ENCODE peak calls at places on chromosomes 6 and 20, in nine cellular contexts. Y is esophagus muscularis mucosa; W is stomach; G is CD4-positive, alpha-beta T cell; J is BE2C; Q is HL-60; M is psoas muscle; S is foreskin fibroblast; A is mammary epithelial cell. H is an unnamed sample.

GRCh38 chr6:52983159-52983848 is 11.8 kb downstream of the GSTA4 start:
- DNase-seq in Y (no peak), W (no peak), G (no peak), J (no peak), Q (no peak), M (no peak), S (no peak), A (no peak), H (no peak)

GRCh38 chr6:133726188-133726587 is 162.7 kb upstream of the TCF21 start:
- DNase-seq in Y (no peak), W (no peak), G (no peak), J (no peak), Q (no peak), M (no peak), S (no peak), A (no peak), H (no peak)

GRCh38 chr6:116535109-116535508 is 10.4 kb downstream of the TRAPPC3L start:
- DNase-seq in Y (no peak), W (no peak), G (no peak), J (no peak), Q (no peak), M (no peak), S (no peak), A (peak), H (no peak)

GRCh38 chr6:135531954-135532490 is 34.5 kb upstream of the AHI1 start:
- DNase-seq in Y (no peak), W (no peak), G (no peak), J (no peak), Q (no peak), M (no peak), S (no peak), A (no peak), H (no peak)

GRCh38 chr6:45892696-45893095 is 123.0 kb downstream of the CLIC5 start:
- DNase-seq in Y (no peak), W (no peak), G (no peak), J (no peak), Q (no peak), M (no peak), S (no peak), A (no peak), H (no peak)

GRCh38 chr20:17735959-17736621 is 36.3 kb downstream of the BANF2 start:
- DNase-seq in Y (no peak), W (no peak), G (no peak), J (no peak), Q (no peak), M (no peak), S (peak), A (no peak), H (no peak)

GRCh38 chr6:41565701-41566100 is 19.5 kb downstream of the FOXP4 start:
- DNase-seq in Y (no peak), W (no peak), G (no peak), J (no peak), Q (no peak), M (no peak), S (no peak), A (no peak), H (no peak)

GRCh38 chr6:30357678-30358339 is 12.9 kb downstream of the RPP21 start:
- DNase-seq in Y (no peak), W (peak), G (peak), J (peak), Q (peak), M (peak), S (peak), A (peak), H (peak)

GRCh38 chr20:62774762-62775161 is 21.5 kb upstream of the MRGBP start:
- DNase-seq in Y (no peak), W (no peak), G (no peak), J (no peak), Q (no peak), M (no peak), S (no peak), A (no peak), H (no peak)

GRCh38 chr6:26594730-26595632 is 1.8 kb upstream of the ABT1 start:
- DNase-seq in Y (no peak), W (no peak), G (no peak), J (peak), Q (no peak), M (no peak), S (peak), A (peak), H (no peak)

GRCh38 chr6:133951881-133952814 is 876 bp upstream of the TBPL1 start:
- DNase-seq in Y (no peak), W (peak), G (no peak), J (peak), Q (peak), M (peak), S (peak), A (peak), H (no peak)

GRCh38 chr6:122609881-122610689 is at the start of gene PKIB:
- DNase-seq in Y (no peak), W (peak), G (peak), J (peak), Q (peak), M (peak), S (peak), A (peak), H (no peak)
- TF ChIP-seq CTCF in Y (no peak), W (no peak), G (no peak), J (peak), Q (no peak), M (no peak), S (peak), A (peak), H (peak)

GRCh38 chr6:79548310-79548709 is 11.1 kb upstream of the LCA5 start:
- DNase-seq in Y (no peak), W (no peak), G (no peak), J (no peak), Q (no peak), M (no peak), S (no peak), A (no peak), H (no peak)
- TF ChIP-seq CTCF in Y (no peak), W (no peak), G (no peak), J (no peak), Q (no peak), M (no peak), S (no peak), A (no peak), H (no peak)

DNA sequence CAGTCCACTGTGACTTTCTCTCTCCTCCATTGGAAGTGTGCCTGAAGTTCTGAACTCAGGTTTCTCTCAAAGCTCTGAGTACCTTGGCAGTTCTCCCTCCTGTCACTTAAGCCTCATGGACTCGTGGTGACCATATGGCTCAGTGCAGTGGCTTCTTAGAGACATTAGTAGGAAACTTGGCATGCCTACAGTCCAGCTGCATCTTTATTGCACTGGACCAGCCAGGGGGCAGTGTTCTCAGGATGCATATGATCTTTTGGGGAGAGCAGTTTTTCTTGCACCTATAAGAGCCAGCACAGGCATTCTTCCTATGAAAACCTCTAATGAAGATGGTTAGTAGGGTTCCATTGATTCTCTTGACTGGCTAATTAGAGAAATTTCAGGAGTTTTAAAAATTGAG is 47.5 kb upstream of the KCNK16 start:
- DNase-seq in Y (no peak), W (no peak), G (no peak), J (no peak), Q (no peak), M (no peak), S (no peak), A (no peak), H (no peak)
- TF ChIP-seq CTCF in Y (no peak), W (no peak), G (no peak), J (peak), Q (no peak), M (no peak), S (peak), A (peak), H (peak)

GRCh38 chr6:104698979-104699378 is 160.7 kb downstream of the HACE1 start:
- DNase-seq in Y (no peak), W (no peak), G (no peak), J (no peak), Q (no peak), M (no peak), S (no peak), A (no peak), H (no peak)
- TF ChIP-seq CTCF in Y (no peak), W (no peak), G (no peak), J (no peak), Q (no peak), M (no peak), S (no peak), A (no peak), H (no peak)

GRCh38 chr6:112800439-112800838 is 453.3 kb downstream of the RFPL4B start:
- DNase-seq in Y (no peak), W (no peak), G (no peak), J (no peak), Q (no peak), M (no peak), S (no peak), A (no peak), H (no peak)

GRCh38 chr6:112796712-112797111 is 449.6 kb downstream of the RFPL4B start:
- DNase-seq in Y (no peak), W (no peak), G (no peak), J (no peak), Q (no peak), M (no peak), S (no peak), A (no peak), H (no peak)

GRCh38 chr6:112800916-112801315 is 453.8 kb downstream of the RFPL4B start:
- DNase-seq in Y (no peak), W (no peak), G (no peak), J (no peak), Q (no peak), M (no peak), S (no peak), A (no peak), H (no peak)

GRCh38 chr6:112799889-112800288 is 452.8 kb downstream of the RFPL4B start:
- DNase-seq in Y (no peak), W (no peak), G (no peak), J (no peak), Q (no peak), M (no peak), S (no peak), A (no peak), H (no peak)

DNA sequence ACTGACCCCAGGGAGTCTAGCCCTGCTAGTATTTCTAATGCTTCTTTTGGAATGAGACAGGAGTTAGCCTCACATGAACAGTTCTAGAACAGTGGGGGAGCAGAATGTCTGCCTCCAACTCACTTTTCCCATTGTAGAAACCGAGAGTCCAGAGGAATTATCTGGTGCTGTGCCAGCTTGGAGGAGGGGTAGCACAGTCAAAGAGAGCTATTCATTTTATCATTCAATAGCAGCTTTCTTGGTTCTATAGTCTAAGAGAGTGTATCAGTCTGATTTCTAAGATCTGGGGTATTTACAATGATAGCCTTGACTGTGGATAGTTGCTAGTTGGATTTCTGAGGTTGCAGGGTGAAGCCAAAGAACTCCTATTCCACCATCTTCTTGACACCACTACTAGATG is 448.2 kb downstream of the RFPL4B start:
- DNase-seq in Y (no peak), W (no peak), G (no peak), J (no peak), Q (no peak), M (no peak), S (no peak), A (no peak), H (no peak)
- TF ChIP-seq CTCF in Y (no peak), W (no peak), G (no peak), J (no peak), Q (no peak), M (no peak), S (no peak), A (no peak), H (no peak)

GRCh38 chr6:96542702-96543101 is 20.2 kb upstream of the FHL5 start:
- DNase-seq in Y (no peak), W (no peak), G (no peak), J (peak), Q (no peak), M (no peak), S (no peak), A (no peak), H (no peak)
- TF ChIP-seq CTCF in Y (no peak), W (no peak), G (peak), J (peak), Q (no peak), M (peak), S (peak), A (peak), H (peak)

GRCh38 chr20:23606652-23607049 is 934 bp upstream of the CST9 start:
- DNase-seq in Y (peak), W (peak), G (peak), J (peak), Q (peak), M (peak), S (peak), A (peak), H (peak)
- TF ChIP-seq CTCF in Y (peak), W (peak), G (peak), J (peak), Q (peak), M (peak), S (peak), A (peak), H (peak)